ENCODE peak calls at places on chromosomes 1 and 21, in seven cellular contexts. Y is HepG2, C is stomach, A is transverse colon, G is HCT116, D is suprapubic skin, I is sigmoid colon. M is an unnamed sample.

GRCh38 chr1:48677306-48678287 is 99.1 kb downstream of the BEND5 start:
- DNase-seq in G (peak; percentile 37), I (peak; percentile 79), Y (peak; percentile 56), D (no peak), C (peak; percentile 81), A (peak; percentile 73), M (no peak)

GRCh38 chr1:222034790-222035189 is 292.9 kb upstream of the DUSP10 start:
- DNase-seq in D (no peak), Y (no peak), I (no peak), G (no peak), A (no peak), C (no peak), M (no peak)

GRCh38 chr1:110620686-110621085 is 14.5 kb upstream of the KCNA2 start:
- DNase-seq in G (no peak), A (no peak), C (no peak), D (no peak), I (no peak), Y (no peak), M (no peak)

GRCh38 chr1:220326578-220326977 is 54.3 kb upstream of the RAB3GAP2 start:
- DNase-seq in I (no peak), D (no peak), C (no peak), A (no peak), Y (no peak), G (no peak), M (no peak)

GRCh38 chr1:92298213-92298572 is 594 bp downstream of the GLMN start:
- DNase-seq in C (no peak), D (no peak), I (no peak), Y (no peak), G (no peak), A (no peak), M (no peak)

GRCh38 chr1:244301595-244302130 is 150.0 kb downstream of the ADSS2 start:
- DNase-seq in A (no peak), D (no peak), G (no peak), C (peak; percentile 29), Y (no peak), I (no peak), M (no peak)

GRCh38 chr1:35810096-35810860 is 2.5 kb downstream of the AGO4 start:
- DNase-seq in I (no peak), A (no peak), D (no peak), G (no peak), C (no peak), Y (no peak), M (no peak)

GRCh38 chr1:184300446-184300845 is 86.4 kb upstream of the C1orf21 start:
- DNase-seq in D (no peak), C (no peak), A (no peak), G (no peak), I (no peak), Y (no peak), M (no peak)

GRCh38 chr1:32948905-32949304 is 15.7 kb downstream of the RNF19B start:
- DNase-seq in G (no peak), A (no peak), D (no peak), Y (peak; percentile 50), C (no peak), I (no peak), M (no peak)

GRCh38 chr1:244211559-244211944 is 160.5 kb downstream of the ZBTB18 start:
- DNase-seq in Y (no peak), G (no peak), I (no peak), A (no peak), C (no peak), D (no peak), M (no peak)

GRCh38 chr1:27968692-27969091 is 8.9 kb downstream of the XKR8 start:
- DNase-seq in Y (no peak), A (no peak), C (no peak), D (no peak), G (peak; percentile 75), I (no peak), M (no peak)

GRCh38 chr21:43740497-43741156 is 21.7 kb downstream of the PDXK start:
- DNase-seq in A (peak; percentile 56), C (peak; percentile 68), D (no peak), G (no peak), Y (no peak), I (peak; percentile 79), M (no peak)

GRCh38 chr1:9345471-9345870 is 52.8 kb downstream of the SPSB1 start:
- DNase-seq in G (no peak), A (no peak), C (no peak), D (no peak), I (no peak), Y (no peak), M (no peak)

GRCh38 chr1:226797151-226797550 is 58.1 kb upstream of the ITPKB start:
- DNase-seq in C (no peak), D (no peak), I (no peak), G (no peak), Y (no peak), A (no peak), M (no peak)

GRCh38 chr1:157105988-157106812 is 6.6 kb upstream of the ETV3L start:
- DNase-seq in C (peak; percentile 41), G (no peak), A (peak; percentile 40), Y (no peak), D (peak; percentile 59), I (peak; percentile 66), M (no peak)

GRCh38 chr1:91884459-91885290 is 1.3 kb downstream of the TGFBR3 start:
- DNase-seq in I (peak; percentile 75), A (peak; percentile 35), C (peak; percentile 27), Y (peak; percentile 43), G (no peak), D (no peak), M (no peak)

GRCh38 chr1:168164771-168165170 is 14.0 kb upstream of the TIPRL start:
- DNase-seq in C (no peak), A (no peak), Y (no peak), G (no peak), D (no peak), I (no peak), M (no peak)

GRCh38 chr1:77031101-77031662 is 163.9 kb downstream of the ST6GALNAC5 start:
- DNase-seq in D (no peak), C (no peak), G (no peak), I (no peak), Y (no peak), A (no peak), M (no peak)

GRCh38 chr1:116711061-116711582 is 43.1 kb upstream of the CD2 start:
- DNase-seq in D (no peak), G (no peak), C (no peak), I (no peak), Y (no peak), A (no peak), M (peak; percentile 64)

GRCh38 chr1:218464871-218465270 is 119.7 kb downstream of the TGFB2 start:
- DNase-seq in Y (no peak), G (no peak), A (no peak), C (no peak), D (no peak), I (no peak), M (no peak)
- TF ChIP-seq POLR2AphosphoS5 in Y (no peak), G (no peak), A (no peak), C (no peak), D (no peak), I (no peak), M (no peak)

GRCh38 chr1:2133879-2134215 is 60.7 kb downstream of the FAAP20 start:
- DNase-seq in D (no peak), G (no peak), C (no peak), Y (no peak), A (no peak), I (no peak), M (no peak)
- H3K4me3 ChIP-seq in D (peak overlapping the region; percentile 49), G (peak overlapping the region; percentile 46), C (peak overlapping the region; percentile 40), Y (peak overlapping the region; percentile 77), A (peak overlapping the region; percentile 23), I (peak overlapping the region; percentile 54), M (peak overlapping the region; percentile 39)

DNA sequence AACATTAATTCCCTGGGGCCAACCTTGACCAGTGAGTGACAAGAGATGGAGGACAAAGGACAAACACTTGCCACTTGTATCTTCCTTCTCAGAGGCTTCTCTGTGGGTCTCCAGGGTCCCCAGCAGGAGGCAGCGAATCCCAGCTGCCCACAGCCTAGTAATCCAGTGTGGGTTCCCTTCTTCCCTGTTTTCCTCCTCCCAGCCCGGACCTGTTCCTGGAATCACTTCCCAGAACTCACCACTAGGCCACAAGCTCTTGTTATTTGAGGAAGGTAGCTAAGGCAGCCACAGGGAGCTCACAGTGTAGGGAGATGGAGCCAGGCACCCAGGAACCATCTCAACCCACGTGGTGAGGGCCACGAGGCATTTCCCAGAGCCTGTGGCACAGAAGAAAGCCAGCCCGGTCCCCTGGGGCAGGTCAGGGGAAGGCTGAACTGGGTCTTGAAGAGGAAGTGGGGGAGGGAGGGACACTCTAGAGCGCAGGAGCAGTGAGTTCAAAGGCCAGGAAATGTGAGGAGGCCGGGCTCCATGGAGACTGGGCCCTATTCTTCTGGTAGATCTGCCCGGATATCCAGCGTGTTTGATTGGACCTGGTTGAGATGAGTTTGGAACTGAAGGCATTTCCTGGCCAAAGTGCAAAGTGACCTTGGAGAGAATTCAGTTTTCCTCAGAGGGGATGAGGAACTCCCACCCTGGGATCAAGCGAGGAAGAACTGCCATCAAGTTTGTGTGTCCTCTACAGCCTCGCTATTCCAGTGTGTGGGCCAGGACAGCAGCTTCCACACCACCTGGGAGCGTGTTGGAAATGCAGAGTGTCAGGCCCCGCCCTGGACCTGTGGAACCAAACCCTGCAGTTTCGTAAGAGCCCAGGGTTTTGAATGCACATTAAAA is 20.3 kb upstream of the C2CD2 start:
- DNase-seq in D (no peak), I (no peak), G (no peak), C (peak; percentile 22), Y (peak; percentile 50), A (no peak), M (no peak)
- TF ChIP-seq CTCF in D (no peak), I (no peak), G (peak; percentile 57), C (no peak), Y (peak; percentile 26), A (peak; percentile 45), M (no peak)

GRCh38 chr1:208169081-208169879 is 74.9 kb downstream of the PLXNA2 start:
- DNase-seq in G (no peak), Y (no peak), D (no peak), I (no peak), A (no peak), C (no peak), M (no peak)

GRCh38 chr1:208164609-208165008 is 79.6 kb downstream of the PLXNA2 start:
- DNase-seq in I (peak; percentile 37), Y (no peak), A (no peak), C (no peak), D (no peak), G (no peak), M (no peak)

GRCh38 chr1:208166340-208167138 is 77.6 kb downstream of the PLXNA2 start:
- DNase-seq in Y (peak; percentile 69), D (no peak), G (no peak), C (no peak), I (peak; percentile 12), A (no peak), M (no peak)

GRCh38 chr1:208165659-208166058 is 78.5 kb downstream of the PLXNA2 start:
- DNase-seq in G (no peak), D (no peak), I (peak; percentile 71), A (no peak), C (no peak), Y (no peak), M (no peak)

DNA sequence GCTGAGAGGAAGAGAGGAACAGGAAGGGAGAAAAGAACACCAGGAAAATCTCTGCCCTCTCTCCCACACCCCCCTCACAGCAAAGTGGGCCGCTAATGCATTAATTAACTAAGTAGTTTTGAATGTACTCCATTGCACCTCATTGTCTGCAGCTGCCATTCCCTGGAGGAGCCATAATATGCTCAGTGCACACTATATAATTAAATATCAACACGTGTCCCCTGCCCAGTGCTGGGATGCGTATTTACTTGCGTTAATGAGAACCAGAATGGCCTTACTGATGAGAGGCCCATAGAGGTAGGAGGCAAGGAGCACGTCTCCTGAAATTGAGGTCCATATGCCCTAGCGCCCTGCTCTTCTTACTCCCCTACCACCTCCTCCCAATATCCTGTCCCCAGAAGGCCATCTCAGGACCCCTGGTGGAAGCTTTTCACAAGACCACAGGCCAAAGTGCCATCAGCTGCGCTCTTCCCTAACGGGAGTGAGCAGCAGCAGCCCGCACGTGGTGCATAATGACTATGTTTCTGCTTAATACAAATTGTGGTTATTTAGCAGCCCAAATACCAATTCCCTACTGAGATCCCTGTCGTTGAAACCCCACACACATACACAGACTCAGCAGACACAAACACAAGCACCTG is 76.8 kb downstream of the PLXNA2 start:
- DNase-seq in Y (no peak), C (no peak), G (no peak), D (no peak), A (no peak), I (no peak), M (no peak)
- TF ChIP-seq POLR2AphosphoS5 in Y (no peak), C (no peak), G (no peak), D (no peak), A (no peak), I (no peak), M (no peak)